ENCODE peak calls at places on chromosomes 5 and 9, in seven cellular contexts. One of them, this sample, is unnamed.

GRCh38 chr9:120480707-120481106 is 99.3 kb downstream of the CDK5RAP2 start:
- DNase-seq in heart left ventricle: no peak
- DNase-seq in lung: no peak
- DNase-seq in OCI-LY7: no peak
- DNase-seq in heart right ventricle: no peak
- DNase-seq in upper lobe of left lung: no peak
- DNase-seq in pancreas: no peak
- DNase-seq in this sample: no peak

GRCh38 chr5:165029471-165029870 is 1524.1 kb downstream of the MAT2B start:
- DNase-seq in heart left ventricle: no peak
- DNase-seq in lung: no peak
- DNase-seq in OCI-LY7: peak; percentile 1
- DNase-seq in heart right ventricle: no peak
- DNase-seq in upper lobe of left lung: no peak
- DNase-seq in pancreas: no peak
- DNase-seq in this sample: no peak

GRCh38 chr9:121807918-121808278 is 156.5 kb downstream of the DAB2IP start:
- DNase-seq in heart left ventricle: no peak
- DNase-seq in lung: no peak
- DNase-seq in OCI-LY7: no peak
- DNase-seq in heart right ventricle: no peak
- DNase-seq in upper lobe of left lung: no peak
- DNase-seq in pancreas: no peak
- DNase-seq in this sample: no peak

GRCh38 chr5:78533356-78533755 is 115.2 kb downstream of the LHFPL2 start:
- DNase-seq in heart left ventricle: no peak
- DNase-seq in lung: no peak
- DNase-seq in OCI-LY7: peak; percentile 64
- DNase-seq in heart right ventricle: no peak
- DNase-seq in upper lobe of left lung: no peak
- DNase-seq in pancreas: no peak
- DNase-seq in this sample: no peak

GRCh38 chr5:107467137-107467932 is 203.4 kb downstream of the EFNA5 start:
- DNase-seq in heart left ventricle: no peak
- DNase-seq in lung: no peak
- DNase-seq in OCI-LY7: no peak
- DNase-seq in heart right ventricle: peak; percentile 19
- DNase-seq in upper lobe of left lung: no peak
- DNase-seq in pancreas: no peak
- DNase-seq in this sample: no peak

GRCh38 chr9:129490583-129491485 is 130.1 kb downstream of the C9orf50 start:
- DNase-seq in heart left ventricle: no peak
- DNase-seq in lung: no peak
- DNase-seq in OCI-LY7: no peak
- DNase-seq in heart right ventricle: peak; percentile 42
- DNase-seq in upper lobe of left lung: peak; percentile 65
- DNase-seq in pancreas: peak; percentile 65
- DNase-seq in this sample: no peak

GRCh38 chr5:133225671-133226152 is 173.9 kb downstream of the HSPA4 start:
- DNase-seq in heart left ventricle: no peak
- DNase-seq in lung: no peak
- DNase-seq in OCI-LY7: no peak
- DNase-seq in heart right ventricle: no peak
- DNase-seq in upper lobe of left lung: no peak
- DNase-seq in pancreas: no peak
- DNase-seq in this sample: no peak

GRCh38 chr9:110189001-110189400 is 19.0 kb downstream of the C9orf152 start:
- DNase-seq in heart left ventricle: no peak
- DNase-seq in lung: peak; percentile 76
- DNase-seq in OCI-LY7: peak; percentile 20
- DNase-seq in heart right ventricle: no peak
- DNase-seq in upper lobe of left lung: peak; percentile 91
- DNase-seq in pancreas: peak; percentile 62
- DNase-seq in this sample: no peak

GRCh38 chr5:2303391-2304100 is 420.8 kb upstream of the IRX4 start:
- DNase-seq in heart left ventricle: no peak
- DNase-seq in lung: no peak
- DNase-seq in OCI-LY7: no peak
- DNase-seq in heart right ventricle: no peak
- DNase-seq in upper lobe of left lung: no peak
- DNase-seq in pancreas: no peak
- DNase-seq in this sample: no peak

GRCh38 chr5:141039517-141039916 is 11.7 kb upstream of the PCDHB1 start:
- DNase-seq in heart left ventricle: no peak
- DNase-seq in lung: no peak
- DNase-seq in OCI-LY7: no peak
- DNase-seq in heart right ventricle: no peak
- DNase-seq in upper lobe of left lung: no peak
- DNase-seq in pancreas: no peak
- DNase-seq in this sample: no peak

GRCh38 chr9:83927591-83927990 is 6.4 kb upstream of the KIF27 start:
- DNase-seq in heart left ventricle: no peak
- DNase-seq in lung: no peak
- DNase-seq in OCI-LY7: no peak
- DNase-seq in heart right ventricle: no peak
- DNase-seq in upper lobe of left lung: no peak
- DNase-seq in pancreas: no peak
- DNase-seq in this sample: no peak

GRCh38 chr9:95005276-95006141 is 279.0 kb downstream of the AOPEP start:
- DNase-seq in heart left ventricle: no peak
- DNase-seq in lung: no peak
- DNase-seq in OCI-LY7: no peak
- DNase-seq in heart right ventricle: no peak
- DNase-seq in upper lobe of left lung: no peak
- DNase-seq in pancreas: no peak
- DNase-seq in this sample: no peak

GRCh38 chr9:85182381-85182780 is 512.9 kb downstream of the NTRK2 start:
- DNase-seq in heart left ventricle: no peak
- DNase-seq in lung: no peak
- DNase-seq in OCI-LY7: no peak
- DNase-seq in heart right ventricle: no peak
- DNase-seq in upper lobe of left lung: no peak
- DNase-seq in pancreas: no peak
- DNase-seq in this sample: no peak

GRCh38 chr9:36214571-36214970 is 23.9 kb downstream of the CLTA start:
- DNase-seq in heart left ventricle: no peak
- DNase-seq in lung: no peak
- DNase-seq in OCI-LY7: no peak
- DNase-seq in heart right ventricle: no peak
- DNase-seq in upper lobe of left lung: no peak
- DNase-seq in pancreas: no peak
- DNase-seq in this sample: no peak
- H3K36me3 ChIP-seq in heart left ventricle: peaks cover 95% of the 10 kb centered on the region
- H3K36me3 ChIP-seq in lung: peaks cover 11% of the 10 kb centered on the region
- H3K36me3 ChIP-seq in OCI-LY7: peaks cover 95% of the 10 kb centered on the region
- H3K36me3 ChIP-seq in heart right ventricle: no peaks in the 10 kb centered on the region
- H3K36me3 ChIP-seq in upper lobe of left lung: peaks cover 68% of the 10 kb centered on the region
- H3K36me3 ChIP-seq in pancreas: no peaks in the 10 kb centered on the region
- H3K36me3 ChIP-seq in this sample: peaks cover 39% of the 10 kb centered on the region

GRCh38 chr9:137188490-137189296 is at the start of the genes ANAPC2 and SSNA1:
- DNase-seq in heart left ventricle: peak; percentile 97
- DNase-seq in lung: peak; percentile 92
- DNase-seq in OCI-LY7: peak; percentile 98
- DNase-seq in heart right ventricle: peak; percentile 90
- DNase-seq in upper lobe of left lung: peak; percentile 94
- DNase-seq in pancreas: peak; percentile 92
- DNase-seq in this sample: peak; percentile 98

GRCh38 chr9:137190315-137190853 is 1.9 kb downstream of the SSNA1 start:
- DNase-seq in heart left ventricle: no peak
- DNase-seq in lung: no peak
- DNase-seq in OCI-LY7: no peak
- DNase-seq in heart right ventricle: no peak
- DNase-seq in upper lobe of left lung: no peak
- DNase-seq in pancreas: no peak
- DNase-seq in this sample: no peak

GRCh38 chr9:137191245-137191644 is 2.8 kb downstream of the SSNA1 start:
- DNase-seq in heart left ventricle: no peak
- DNase-seq in lung: no peak
- DNase-seq in OCI-LY7: no peak
- DNase-seq in heart right ventricle: no peak
- DNase-seq in upper lobe of left lung: no peak
- DNase-seq in pancreas: no peak
- DNase-seq in this sample: no peak

GRCh38 chr9:137188086-137188489 is 272 bp downstream of the ANAPC2 start:
- DNase-seq in heart left ventricle: no peak
- DNase-seq in lung: no peak
- DNase-seq in OCI-LY7: no peak
- DNase-seq in heart right ventricle: no peak
- DNase-seq in upper lobe of left lung: no peak
- DNase-seq in pancreas: no peak
- DNase-seq in this sample: no peak

DNA sequence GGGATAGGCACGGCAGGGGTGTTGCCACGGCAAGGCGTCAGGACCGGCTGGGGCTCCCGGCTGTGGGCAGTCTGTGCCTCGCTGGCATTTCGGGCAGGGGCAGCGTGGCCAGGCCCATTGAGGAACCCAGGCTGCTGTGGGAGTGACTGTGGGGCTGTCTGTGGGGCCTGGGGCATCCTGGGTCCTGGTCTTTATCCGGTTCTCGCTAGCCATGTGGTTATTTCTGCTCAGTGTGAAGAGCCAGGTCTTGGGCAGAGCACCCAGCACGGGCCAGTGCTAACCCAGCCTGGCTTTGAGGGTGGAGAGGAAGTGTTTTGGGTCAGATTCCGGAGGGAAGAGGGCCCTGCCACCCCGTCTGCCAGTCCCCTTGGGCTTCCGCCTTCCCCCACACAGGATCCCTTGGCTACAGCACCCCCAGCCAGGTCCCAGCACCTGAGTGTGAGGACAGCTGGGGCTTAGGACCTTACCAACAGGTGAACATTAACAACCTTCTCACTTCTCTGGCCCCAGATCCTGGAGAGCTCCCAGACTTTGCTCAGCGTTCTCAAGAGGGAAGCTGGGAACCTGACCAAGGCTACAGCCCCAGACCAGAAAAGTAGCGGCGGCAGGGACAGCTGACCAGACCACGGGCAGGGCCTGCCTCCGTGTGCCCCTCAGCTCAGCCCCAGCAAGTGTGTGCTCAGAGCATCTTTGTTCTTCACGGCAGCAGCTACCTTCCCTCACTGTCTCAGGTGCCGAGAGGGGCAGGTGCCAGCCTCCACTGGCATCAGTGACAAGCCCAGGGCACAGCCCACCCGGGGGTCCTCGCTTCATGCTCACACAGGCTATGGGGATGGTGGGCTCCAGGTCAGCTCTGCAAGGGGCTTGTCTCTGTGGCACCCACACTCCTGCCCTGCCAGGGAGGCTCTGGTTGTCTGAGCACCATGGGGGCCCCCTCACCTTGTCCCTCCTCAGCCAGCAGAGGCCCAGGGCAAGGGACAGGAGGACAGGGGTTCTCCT is 1.1 kb downstream of the SSNA1 start:
- DNase-seq in heart left ventricle: no peak
- DNase-seq in lung: no peak
- DNase-seq in OCI-LY7: no peak
- DNase-seq in heart right ventricle: no peak
- DNase-seq in upper lobe of left lung: no peak
- DNase-seq in pancreas: peak; percentile 72
- DNase-seq in this sample: no peak
- H3K4me3 ChIP-seq in heart left ventricle: peak overlapping the region; percentile 68
- H3K4me3 ChIP-seq in lung: peak overlapping the region; percentile 85
- H3K4me3 ChIP-seq in OCI-LY7: peak overlapping the region; percentile 94
- H3K4me3 ChIP-seq in heart right ventricle: peak overlapping the region; percentile 83
- H3K4me3 ChIP-seq in upper lobe of left lung: peak overlapping the region; percentile 87
- H3K4me3 ChIP-seq in pancreas: peak overlapping the region; percentile 87
- H3K4me3 ChIP-seq in this sample: peak overlapping the region; percentile 96

GRCh38 chr9:101226803-101227202 is 158.0 kb downstream of the BAAT start:
- DNase-seq in heart left ventricle: no peak
- DNase-seq in lung: no peak
- DNase-seq in OCI-LY7: peak; percentile 0
- DNase-seq in heart right ventricle: no peak
- DNase-seq in upper lobe of left lung: no peak
- DNase-seq in pancreas: no peak
- DNase-seq in this sample: no peak
- TF ChIP-seq CTCF in heart left ventricle: no peak
- TF ChIP-seq CTCF in lung: no peak
- TF ChIP-seq CTCF in OCI-LY7: peak; percentile 27
- TF ChIP-seq CTCF in heart right ventricle: no peak
- TF ChIP-seq CTCF in upper lobe of left lung: no peak
- TF ChIP-seq CTCF in pancreas: no peak
- TF ChIP-seq CTCF in this sample: peak; percentile 29

GRCh38 chr5:14714706-14715105 is 50.2 kb downstream of the OTULIN start:
- DNase-seq in heart left ventricle: no peak
- DNase-seq in lung: no peak
- DNase-seq in OCI-LY7: no peak
- DNase-seq in heart right ventricle: no peak
- DNase-seq in upper lobe of left lung: no peak
- DNase-seq in pancreas: no peak
- DNase-seq in this sample: no peak

GRCh38 chr5:14715481-14715880 is 51.0 kb downstream of the OTULIN start:
- DNase-seq in heart left ventricle: no peak
- DNase-seq in lung: no peak
- DNase-seq in OCI-LY7: no peak
- DNase-seq in heart right ventricle: no peak
- DNase-seq in upper lobe of left lung: no peak
- DNase-seq in pancreas: no peak
- DNase-seq in this sample: no peak

GRCh38 chr5:14712131-14712530 is 47.6 kb downstream of the OTULIN start:
- DNase-seq in heart left ventricle: no peak
- DNase-seq in lung: no peak
- DNase-seq in OCI-LY7: no peak
- DNase-seq in heart right ventricle: no peak
- DNase-seq in upper lobe of left lung: no peak
- DNase-seq in pancreas: no peak
- DNase-seq in this sample: no peak

GRCh38 chr5:14712666-14713065 is 48.1 kb downstream of the OTULIN start:
- DNase-seq in heart left ventricle: no peak
- DNase-seq in lung: no peak
- DNase-seq in OCI-LY7: no peak
- DNase-seq in heart right ventricle: no peak
- DNase-seq in upper lobe of left lung: no peak
- DNase-seq in pancreas: no peak
- DNase-seq in this sample: no peak

DNA sequence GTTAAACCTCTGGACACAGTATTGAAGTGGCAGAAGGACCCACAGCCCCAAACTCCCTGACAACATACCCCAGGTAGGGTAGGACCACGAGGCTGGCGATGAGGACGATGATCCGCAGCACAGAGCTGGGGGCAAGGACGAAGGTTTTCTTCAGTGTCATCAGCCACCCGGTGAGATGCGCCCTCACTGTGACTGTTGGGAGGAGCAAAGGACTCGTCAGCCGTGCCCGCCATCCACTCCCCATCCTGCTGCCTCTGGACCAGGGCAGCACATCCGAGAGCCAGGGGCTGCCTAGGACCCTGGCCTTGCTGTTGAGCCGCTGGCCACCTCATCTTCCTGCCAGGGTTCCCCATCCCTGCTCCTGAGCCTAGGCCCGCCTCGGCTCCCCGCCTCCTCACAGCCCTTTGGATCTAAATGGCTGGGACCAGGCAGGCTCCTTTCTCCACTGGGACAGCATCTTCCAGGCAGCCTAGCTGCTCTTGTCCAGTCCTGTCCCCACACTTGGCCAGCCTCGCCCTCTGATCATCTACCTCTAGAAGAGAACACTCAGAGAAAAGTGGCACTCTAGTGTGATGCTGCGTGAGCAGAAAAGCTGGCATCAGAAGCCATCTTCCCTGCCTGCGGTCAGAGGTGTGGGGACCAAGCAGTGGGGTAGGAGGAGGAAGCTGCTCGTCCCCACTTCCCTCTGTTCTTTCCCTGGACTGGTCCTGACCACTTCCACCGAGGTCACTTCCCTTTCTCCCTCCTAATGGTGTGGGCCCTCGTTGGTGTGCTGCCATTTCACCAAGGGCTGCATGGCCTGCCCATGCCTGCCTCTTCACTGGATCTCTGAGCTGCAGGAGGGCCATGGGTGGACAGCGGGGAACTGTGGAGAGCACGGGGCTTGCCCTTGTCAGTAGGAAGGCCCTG is 49.2 kb downstream of the OTULIN start:
- DNase-seq in heart left ventricle: no peak
- DNase-seq in lung: no peak
- DNase-seq in OCI-LY7: no peak
- DNase-seq in heart right ventricle: no peak
- DNase-seq in upper lobe of left lung: no peak
- DNase-seq in pancreas: no peak
- DNase-seq in this sample: no peak
- H3K36me3 ChIP-seq in heart left ventricle: peaks cover 83% of the 10 kb centered on the region
- H3K36me3 ChIP-seq in lung: peaks cover 25% of the 10 kb centered on the region
- H3K36me3 ChIP-seq in OCI-LY7: peaks cover 82% of the 10 kb centered on the region
- H3K36me3 ChIP-seq in heart right ventricle: peaks cover 5% of the 10 kb centered on the region
- H3K36me3 ChIP-seq in upper lobe of left lung: peaks cover 66% of the 10 kb centered on the region
- H3K36me3 ChIP-seq in pancreas: peaks cover 3% of the 10 kb centered on the region
- H3K36me3 ChIP-seq in this sample: peaks cover 29% of the 10 kb centered on the region